ENCODE peak calls at places on chromosome 10, in four cellular contexts. A is activated naive CD4-positive, alpha-beta T cell; Y is breast epithelium; N is amniotic stem cell. Z is an unnamed sample.

GRCh38 chr10:113476191-113476590 is 76.7 kb upstream of the HABP2 start:
- DNase-seq in N (no peak), A (no peak), Y (no peak), Z (no peak)

GRCh38 chr10:122112625-122113160 is 123.7 kb downstream of the TACC2 start:
- DNase-seq in A (no peak), Y (peak; percentile 84), N (peak; percentile 80), Z (peak; percentile 80)

GRCh38 chr10:60820093-60820769 is 42.0 kb downstream of the CDK1 start:
- DNase-seq in Y (no peak), N (no peak), A (no peak), Z (no peak)

GRCh38 chr10:51718804-51719291 is 19.5 kb upstream of the CSTF2T start:
- DNase-seq in Y (no peak), N (peak; percentile 20), A (no peak), Z (no peak)

GRCh38 chr10:57624066-57624465 is 643.6 kb downstream of the IPMK start:
- DNase-seq in N (no peak), Y (no peak), A (no peak), Z (no peak)

GRCh38 chr10:101484154-101484748 is 103.8 kb downstream of the POLL start:
- DNase-seq in N (no peak), A (no peak), Y (no peak), Z (no peak)

GRCh38 chr10:8187171-8187666 is 132.7 kb downstream of the GATA3 start:
- DNase-seq in A (no peak), Y (no peak), N (no peak), Z (no peak)

GRCh38 chr10:130848855-130849254 is 462.7 kb downstream of the TCERG1L start:
- DNase-seq in N (no peak), A (no peak), Y (no peak), Z (no peak)

GRCh38 chr10:27865221-27865635 is 119.6 kb upstream of the MKX start:
- DNase-seq in N (no peak), Y (no peak), A (no peak), Z (no peak)

GRCh38 chr10:5960070-5960972 is 17.0 kb downstream of the IL15RA start:
- DNase-seq in N (no peak), Y (peak; percentile 28), A (no peak), Z (no peak)

GRCh38 chr10:46289209-46289810 is 2.5 kb downstream of the ANTXRL start:
- DNase-seq in Y (no peak), A (no peak), N (no peak), Z (no peak)

Z was measured in Calu3.